ENCODE peak calls at places on chromosomes 7 and 10, in six cellular contexts. J is left ventricle myocardium inferior, A is brain microvascular endothelial cell, G is neural progenitor cell, U is SJCRH30, L is BE2C. T is an unnamed sample.

GRCh38 chr7:66055321-66055956 is 20.2 kb upstream of the ASL start:
- DNase-seq in G (no peak), U (no peak), J (no peak), L (no peak), A (peak; percentile 37), T (peak; percentile 40)

GRCh38 chr10:52443419-52444388 is 129.6 kb downstream of the DKK1 start:
- DNase-seq in G (no peak), A (peak; percentile 59), L (no peak), J (no peak), U (no peak), T (peak; percentile 93)

GRCh38 chr7:136386876-136387275 is 409.7 kb upstream of the MTPN start:
- DNase-seq in U (peak; percentile 3), J (no peak), L (no peak), A (no peak), G (no peak), T (peak; percentile 0)

GRCh38 chr10:48658243-48658888 is 26.3 kb upstream of the WDFY4 start:
- DNase-seq in A (peak; percentile 66), G (peak; percentile 88), L (peak; percentile 72), U (peak; percentile 52), J (peak; percentile 81), T (peak; percentile 15)

GRCh38 chr10:35464805-35465456 is 128.6 kb downstream of the CCNY start:
- DNase-seq in G (peak; percentile 56), J (no peak), L (no peak), A (no peak), U (no peak), T (peak; percentile 70)

GRCh38 chr10:125985557-125986246 is 89.3 kb downstream of the FANK1 start:
- DNase-seq in J (no peak), U (no peak), A (no peak), L (no peak), G (no peak), T (no peak)

GRCh38 chr10:9951481-9952257 is 1066.0 kb upstream of the CELF2 start:
- DNase-seq in U (no peak), J (no peak), A (peak; percentile 76), G (no peak), L (no peak), T (peak; percentile 85)

GRCh38 chr7:116236020-116236630 is 25.8 kb downstream of the TES start:
- DNase-seq in J (no peak), A (peak; percentile 47), L (peak; percentile 23), U (peak; percentile 42), G (peak; percentile 56), T (no peak)

GRCh38 chr7:130227883-130228575 is 20.4 kb downstream of the SSMEM1 start:
- DNase-seq in G (peak; percentile 9), J (no peak), L (no peak), A (no peak), U (no peak), T (no peak)

GRCh38 chr10:62231371-62231770 is 37.3 kb downstream of the RTKN2 start:
- DNase-seq in G (no peak), L (no peak), U (no peak), J (no peak), A (peak; percentile 57), T (peak; percentile 92)

GRCh38 chr10:131646551-131647525 is 254.0 kb upstream of the PPP2R2D start:
- DNase-seq in U (no peak), A (no peak), J (no peak), L (no peak), G (peak; percentile 34), T (no peak)

GRCh38 chr10:129039406-129040345 is 427.4 kb upstream of the MGMT start:
- DNase-seq in G (peak; percentile 22), J (no peak), A (no peak), U (no peak), L (no peak), T (no peak)
- H3K27me3 ChIP-seq in G (peaks cover 19% of the 10 kb centered on the region), J (peaks cover 37% of the 10 kb centered on the region), A (no peaks in the 10 kb centered on the region), U (no peaks in the 10 kb centered on the region), L (no peaks in the 10 kb centered on the region), T (no peaks in the 10 kb centered on the region)

GRCh38 chr7:96996111-96996936 is 9.0 kb upstream of the DLX6 start:
- DNase-seq in U (peak; percentile 38), J (no peak), G (peak; percentile 84), L (no peak), A (no peak), T (no peak)
- H3K27me3 ChIP-seq in U (no peaks in the 10 kb centered on the region), J (peaks cover 100% of the 10 kb centered on the region), G (peaks cover 100% of the 10 kb centered on the region), L (no peaks in the 10 kb centered on the region), A (peaks cover 90% of the 10 kb centered on the region), T (peaks cover 93% of the 10 kb centered on the region)

DNA sequence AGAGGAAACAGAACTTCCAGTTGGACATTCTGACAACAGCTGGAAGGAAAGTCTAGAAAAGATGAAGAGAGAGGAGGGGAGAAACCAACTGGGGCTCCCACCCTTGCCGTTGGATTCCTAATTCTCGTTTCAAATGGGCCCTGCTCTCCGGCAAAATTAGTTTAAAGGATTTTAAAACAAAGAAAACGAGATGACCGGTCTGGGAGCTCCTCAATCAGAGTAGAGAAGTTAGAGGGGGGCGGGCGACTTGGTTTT is 1.5 kb upstream of the EN2 start:
- DNase-seq in U (no peak), G (no peak), J (no peak), A (no peak), L (no peak), T (no peak)
- H3K27me3 ChIP-seq in U (no peaks in the 10 kb centered on the region), G (peaks cover 98% of the 10 kb centered on the region), J (peaks cover 96% of the 10 kb centered on the region), A (peaks cover 94% of the 10 kb centered on the region), L (peaks cover 97% of the 10 kb centered on the region), T (peaks cover 89% of the 10 kb centered on the region)

DNA sequence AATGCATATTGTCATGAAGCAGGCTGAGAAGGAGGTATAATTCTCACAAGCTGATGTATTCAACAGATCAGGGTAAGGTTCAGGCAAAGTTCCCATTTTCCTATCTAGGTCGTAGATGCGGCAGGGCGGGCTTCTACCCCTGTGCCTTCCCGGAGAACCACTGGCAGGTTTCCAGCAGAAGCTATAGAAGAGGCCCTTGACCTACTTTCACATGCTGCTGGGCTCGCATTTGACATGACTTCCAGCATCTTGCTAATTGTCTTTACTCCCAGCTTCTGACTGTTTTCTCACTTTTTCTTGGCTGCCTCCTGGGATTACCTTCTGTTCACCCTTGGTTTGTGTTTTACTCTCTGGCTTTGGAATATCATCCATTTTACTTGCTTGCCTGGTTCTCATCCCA is 32.6 kb upstream of the ORC5 start:
- DNase-seq in J (no peak), U (peak; percentile 19), L (no peak), G (no peak), A (no peak), T (no peak)
- H3K27me3 ChIP-seq in J (peaks cover 34% of the 10 kb centered on the region), U (no peaks in the 10 kb centered on the region), L (peaks cover 28% of the 10 kb centered on the region), G (no peaks in the 10 kb centered on the region), A (no peaks in the 10 kb centered on the region), T (no peaks in the 10 kb centered on the region)

DNA sequence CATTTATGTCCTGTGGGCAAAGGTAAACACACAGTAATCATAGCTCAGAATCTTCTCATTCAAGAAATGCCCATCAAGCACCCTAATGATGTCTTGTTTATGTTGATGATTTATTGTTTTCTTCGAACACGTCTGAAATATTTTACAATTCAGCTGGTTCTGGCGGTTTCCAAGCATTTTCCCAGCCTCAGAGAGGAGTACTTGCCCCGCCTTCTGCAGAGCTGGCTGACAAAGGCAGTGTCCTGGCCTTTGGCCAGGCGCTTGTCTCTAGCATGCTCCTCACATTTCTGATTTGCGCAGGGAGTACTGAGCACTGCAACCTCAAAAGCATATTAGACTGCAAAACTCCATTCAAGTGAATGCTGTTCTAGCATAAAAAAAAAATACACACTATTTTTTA is 314.2 kb upstream of the GNAI1 start:
- DNase-seq in G (peak; percentile 43), J (peak; percentile 55), A (peak; percentile 84), U (peak; percentile 51), L (peak; percentile 88), T (peak; percentile 48)
- H3K27me3 ChIP-seq in G (no peaks in the 10 kb centered on the region), J (no peaks in the 10 kb centered on the region), A (no peaks in the 10 kb centered on the region), U (no peaks in the 10 kb centered on the region), L (no peaks in the 10 kb centered on the region), T (no peaks in the 10 kb centered on the region)

GRCh38 chr7:27128034-27128433 is 2.5 kb downstream of the HOXA4 start:
- DNase-seq in L (no peak), J (no peak), U (peak; percentile 64), G (no peak), A (no peak), T (peak; percentile 67)
- H3K27me3 ChIP-seq in L (peaks cover 98% of the 10 kb centered on the region), J (peaks cover 100% of the 10 kb centered on the region), U (no peaks in the 10 kb centered on the region), G (peaks cover 100% of the 10 kb centered on the region), A (peaks cover 92% of the 10 kb centered on the region), T (peaks cover 74% of the 10 kb centered on the region)

DNA sequence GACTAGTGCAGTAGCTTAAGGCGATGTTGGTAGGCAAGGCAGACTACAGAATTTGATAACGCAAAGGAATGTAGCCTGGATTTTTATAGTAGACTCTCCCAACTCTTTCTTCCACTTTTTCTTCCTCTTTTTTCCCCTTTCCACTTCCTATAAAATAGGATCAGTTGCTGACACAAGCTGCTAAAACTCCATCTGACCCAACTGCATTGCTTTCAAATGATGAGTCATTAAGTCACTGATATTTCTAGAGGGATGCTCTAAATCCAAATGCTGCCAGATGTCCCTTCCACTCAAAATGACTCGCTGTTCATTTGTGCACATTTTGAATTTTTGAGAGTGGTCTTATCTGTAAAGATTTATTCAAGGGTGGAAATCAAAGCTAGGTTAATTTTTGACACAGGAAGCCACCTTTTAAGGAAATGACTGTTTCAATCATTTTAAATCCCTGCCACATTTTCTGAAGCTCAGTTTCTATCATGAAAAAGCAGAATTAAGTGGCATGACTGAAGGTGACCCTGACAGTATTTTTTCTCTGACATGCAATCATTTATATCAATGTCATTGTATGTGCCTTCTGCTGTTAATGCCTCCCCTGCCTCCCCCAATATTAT is 25.8 kb upstream of the SFMBT2 start:
- DNase-seq in A (no peak), J (no peak), L (no peak), G (no peak), U (no peak), T (no peak)
- H3K27me3 ChIP-seq in A (no peaks in the 10 kb centered on the region), J (peaks cover 91% of the 10 kb centered on the region), L (peaks cover 22% of the 10 kb centered on the region), G (no peaks in the 10 kb centered on the region), U (no peaks in the 10 kb centered on the region), T (peaks cover 5% of the 10 kb centered on the region)

T was measured in astrocyte.